ENCODE peak calls at places on chromosomes 1 and 21, in seven cellular contexts. One of them, this sample, is unnamed.

GRCh38 chr21:44291936-44292811 is 6.5 kb downstream of the AIRE start:
- DNase-seq in K562: peak
- DNase-seq in GM12878: no peak
- DNase-seq in HepG2: no peak
- DNase-seq in HCT116: no peak
- DNase-seq in SK-N-SH: peak
- DNase-seq in H1: no peak
- DNase-seq in this sample: no peak

GRCh38 chr1:224727851-224728250 is 111.7 kb downstream of the CNIH3 start:
- DNase-seq in K562: no peak
- DNase-seq in H1: no peak
- DNase-seq in SK-N-SH: no peak
- DNase-seq in GM12878: no peak
- DNase-seq in HepG2: no peak
- DNase-seq in HCT116: no peak
- DNase-seq in this sample: no peak

GRCh38 chr1:242454262-242455051 is 70.0 kb downstream of the PLD5 start:
- DNase-seq in H1: no peak
- DNase-seq in GM12878: no peak
- DNase-seq in HepG2: peak
- DNase-seq in SK-N-SH: peak
- DNase-seq in K562: peak
- DNase-seq in HCT116: peak
- DNase-seq in this sample: peak

GRCh38 chr1:157105988-157106812 is 6.6 kb upstream of the ETV3L start:
- DNase-seq in SK-N-SH: no peak
- DNase-seq in HepG2: no peak
- DNase-seq in GM12878: peak
- DNase-seq in K562: no peak
- DNase-seq in H1: no peak
- DNase-seq in HCT116: no peak
- DNase-seq in this sample: peak

GRCh38 chr1:8815582-8816285 is 1.7 kb downstream of the RERE start:
- DNase-seq in K562: no peak
- DNase-seq in SK-N-SH: no peak
- DNase-seq in HepG2: no peak
- DNase-seq in GM12878: no peak
- DNase-seq in HCT116: no peak
- DNase-seq in H1: no peak
- DNase-seq in this sample: no peak

GRCh38 chr1:23367451-23367790 is 2.2 kb downstream of the ZNF436 start:
- DNase-seq in GM12878: no peak
- DNase-seq in HepG2: peak
- DNase-seq in HCT116: no peak
- DNase-seq in K562: no peak
- DNase-seq in SK-N-SH: no peak
- DNase-seq in H1: no peak
- DNase-seq in this sample: no peak

GRCh38 chr1:105386489-105386888 is 1636.8 kb downstream of the AMY1C start:
- DNase-seq in H1: no peak
- DNase-seq in SK-N-SH: no peak
- DNase-seq in HepG2: no peak
- DNase-seq in HCT116: no peak
- DNase-seq in K562: no peak
- DNase-seq in GM12878: no peak
- DNase-seq in this sample: no peak

GRCh38 chr1:157301477-157302198 is 163.4 kb upstream of the ETV3 start:
- DNase-seq in SK-N-SH: no peak
- DNase-seq in H1: no peak
- DNase-seq in K562: no peak
- DNase-seq in GM12878: no peak
- DNase-seq in HCT116: no peak
- DNase-seq in HepG2: no peak
- DNase-seq in this sample: no peak

GRCh38 chr1:53125122-53125521 is 17.3 kb downstream of the SLC1A7 start:
- DNase-seq in H1: no peak
- DNase-seq in HCT116: no peak
- DNase-seq in HepG2: no peak
- DNase-seq in SK-N-SH: no peak
- DNase-seq in GM12878: no peak
- DNase-seq in K562: no peak
- DNase-seq in this sample: no peak

GRCh38 chr1:189405419-189405818 is 1072.2 kb downstream of the BRINP3 start:
- DNase-seq in H1: no peak
- DNase-seq in HCT116: no peak
- DNase-seq in K562: no peak
- DNase-seq in GM12878: no peak
- DNase-seq in HepG2: no peak
- DNase-seq in SK-N-SH: no peak
- DNase-seq in this sample: no peak

GRCh38 chr1:156664949-156665411 is 12.2 kb downstream of the NES start:
- DNase-seq in K562: peak
- DNase-seq in HepG2: peak
- DNase-seq in SK-N-SH: no peak
- DNase-seq in H1: no peak
- DNase-seq in GM12878: no peak
- DNase-seq in HCT116: no peak
- DNase-seq in this sample: no peak

GRCh38 chr1:5640845-5641244 is 351.4 kb downstream of the NPHP4 start:
- DNase-seq in K562: no peak
- DNase-seq in GM12878: no peak
- DNase-seq in H1: no peak
- DNase-seq in SK-N-SH: no peak
- DNase-seq in HepG2: no peak
- DNase-seq in HCT116: peak
- DNase-seq in this sample: no peak

GRCh38 chr1:156657161-156657970 is 15.4 kb downstream of the BCAN start:
- DNase-seq in K562: peak
- DNase-seq in HepG2: no peak
- DNase-seq in H1: no peak
- DNase-seq in SK-N-SH: peak
- DNase-seq in HCT116: no peak
- DNase-seq in GM12878: no peak
- DNase-seq in this sample: peak

GRCh38 chr1:25505706-25506385 is 37.6 kb upstream of the LDLRAP1 start:
- DNase-seq in SK-N-SH: no peak
- DNase-seq in GM12878: no peak
- DNase-seq in K562: no peak
- DNase-seq in HepG2: no peak
- DNase-seq in H1: no peak
- DNase-seq in HCT116: no peak
- DNase-seq in this sample: no peak

GRCh38 chr1:17973694-17974093 is 133.9 kb upstream of the IGSF21 start:
- DNase-seq in K562: no peak
- DNase-seq in HCT116: no peak
- DNase-seq in HepG2: no peak
- DNase-seq in SK-N-SH: no peak
- DNase-seq in H1: no peak
- DNase-seq in GM12878: no peak
- DNase-seq in this sample: no peak

GRCh38 chr1:160377585-160378206 is 10.8 kb downstream of the NHLH1 start:
- DNase-seq in HCT116: no peak
- DNase-seq in HepG2: no peak
- DNase-seq in K562: no peak
- DNase-seq in H1: no peak
- DNase-seq in SK-N-SH: no peak
- DNase-seq in GM12878: no peak
- DNase-seq in this sample: no peak

GRCh38 chr1:167774710-167775109 is 52.9 kb downstream of the MPZL1 start:
- DNase-seq in K562: no peak
- DNase-seq in HCT116: no peak
- DNase-seq in SK-N-SH: no peak
- DNase-seq in GM12878: no peak
- DNase-seq in HepG2: no peak
- DNase-seq in H1: no peak
- DNase-seq in this sample: no peak

GRCh38 chr1:24765308-24765988 is 20.2 kb downstream of the CLIC4 start:
- DNase-seq in SK-N-SH: peak
- DNase-seq in HepG2: no peak
- DNase-seq in K562: peak
- DNase-seq in GM12878: no peak
- DNase-seq in H1: no peak
- DNase-seq in HCT116: no peak
- DNase-seq in this sample: no peak

GRCh38 chr21:34670220-34670961 is 1.6 kb downstream of the CLIC6 start:
- DNase-seq in HepG2: no peak
- DNase-seq in SK-N-SH: peak
- DNase-seq in HCT116: no peak
- DNase-seq in H1: no peak
- DNase-seq in GM12878: no peak
- DNase-seq in K562: no peak
- DNase-seq in this sample: peak

GRCh38 chr1:1922782-1923680 is 4.0 kb upstream of the TMEM52 start:
- DNase-seq in K562: peak
- DNase-seq in H1: no peak
- DNase-seq in GM12878: no peak
- DNase-seq in SK-N-SH: no peak
- DNase-seq in HepG2: peak
- DNase-seq in HCT116: no peak
- DNase-seq in this sample: no peak

GRCh38 chr1:11610629-11611180 is 43.5 kb downstream of the FBXO2 start:
- DNase-seq in H1: no peak
- DNase-seq in SK-N-SH: no peak
- DNase-seq in HCT116: no peak
- DNase-seq in K562: no peak
- DNase-seq in HepG2: no peak
- DNase-seq in GM12878: no peak
- DNase-seq in this sample: no peak

GRCh38 chr1:115098979-115099692 is 9.8 kb upstream of the TSPAN2 start:
- DNase-seq in HepG2: no peak
- DNase-seq in GM12878: peak
- DNase-seq in K562: no peak
- DNase-seq in HCT116: no peak
- DNase-seq in H1: no peak
- DNase-seq in SK-N-SH: no peak
- DNase-seq in this sample: peak

GRCh38 chr1:6157528-6158174 is 22.5 kb downstream of the CHD5 start:
- DNase-seq in HCT116: peak
- DNase-seq in K562: peak
- DNase-seq in HepG2: peak
- DNase-seq in SK-N-SH: no peak
- DNase-seq in GM12878: no peak
- DNase-seq in H1: no peak
- DNase-seq in this sample: peak

GRCh38 chr1:19209439-19209989 is 552 bp downstream of the UBR4 start:
- DNase-seq in HCT116: no peak
- DNase-seq in GM12878: no peak
- DNase-seq in HepG2: peak
- DNase-seq in K562: peak
- DNase-seq in H1: peak
- DNase-seq in SK-N-SH: peak
- DNase-seq in this sample: peak

GRCh38 chr1:215526147-215526845 is 40.8 kb upstream of the KCTD3 start:
- DNase-seq in H1: no peak
- DNase-seq in K562: peak
- DNase-seq in GM12878: peak
- DNase-seq in SK-N-SH: peak
- DNase-seq in HepG2: peak
- DNase-seq in HCT116: peak
- DNase-seq in this sample: peak

GRCh38 chr21:21165063-21165645 is 166.9 kb downstream of the NCAM2 start:
- DNase-seq in GM12878: no peak
- DNase-seq in H1: no peak
- DNase-seq in HCT116: no peak
- DNase-seq in K562: no peak
- DNase-seq in SK-N-SH: peak
- DNase-seq in HepG2: no peak
- DNase-seq in this sample: no peak

GRCh38 chr1:211485480-211485857 is 6.5 kb downstream of the RD3 start:
- DNase-seq in K562: no peak
- DNase-seq in H1: no peak
- DNase-seq in HCT116: no peak
- DNase-seq in SK-N-SH: no peak
- DNase-seq in HepG2: no peak
- DNase-seq in GM12878: no peak
- DNase-seq in this sample: no peak

GRCh38 chr1:13783551-13783950 is 83.6 kb downstream of the PRDM2 start:
- DNase-seq in SK-N-SH: no peak
- DNase-seq in HCT116: no peak
- DNase-seq in H1: no peak
- DNase-seq in K562: no peak
- DNase-seq in GM12878: no peak
- DNase-seq in HepG2: no peak
- DNase-seq in this sample: no peak

GRCh38 chr1:236407059-236407458 is 13.0 kb downstream of the EDARADD start:
- DNase-seq in GM12878: no peak
- DNase-seq in SK-N-SH: no peak
- DNase-seq in K562: no peak
- DNase-seq in H1: no peak
- DNase-seq in HepG2: no peak
- DNase-seq in HCT116: no peak
- DNase-seq in this sample: no peak
- TF ChIP-seq JUND in GM12878: no peak
- TF ChIP-seq JUND in SK-N-SH: no peak
- TF ChIP-seq JUND in K562: no peak
- TF ChIP-seq JUND in H1: no peak
- TF ChIP-seq JUND in HepG2: no peak
- TF ChIP-seq JUND in HCT116: no peak
- TF ChIP-seq JUND in this sample: no peak

GRCh38 chr1:187689137-187689536 is 860.4 kb downstream of the PLA2G4A start:
- DNase-seq in HepG2: no peak
- DNase-seq in K562: no peak
- DNase-seq in SK-N-SH: no peak
- DNase-seq in H1: no peak
- DNase-seq in GM12878: no peak
- DNase-seq in HCT116: no peak
- DNase-seq in this sample: no peak
- TF ChIP-seq JUND in HepG2: no peak
- TF ChIP-seq JUND in K562: no peak
- TF ChIP-seq JUND in SK-N-SH: peak
- TF ChIP-seq JUND in H1: no peak
- TF ChIP-seq JUND in GM12878: no peak
- TF ChIP-seq JUND in HCT116: no peak
- TF ChIP-seq JUND in this sample: no peak

DNA sequence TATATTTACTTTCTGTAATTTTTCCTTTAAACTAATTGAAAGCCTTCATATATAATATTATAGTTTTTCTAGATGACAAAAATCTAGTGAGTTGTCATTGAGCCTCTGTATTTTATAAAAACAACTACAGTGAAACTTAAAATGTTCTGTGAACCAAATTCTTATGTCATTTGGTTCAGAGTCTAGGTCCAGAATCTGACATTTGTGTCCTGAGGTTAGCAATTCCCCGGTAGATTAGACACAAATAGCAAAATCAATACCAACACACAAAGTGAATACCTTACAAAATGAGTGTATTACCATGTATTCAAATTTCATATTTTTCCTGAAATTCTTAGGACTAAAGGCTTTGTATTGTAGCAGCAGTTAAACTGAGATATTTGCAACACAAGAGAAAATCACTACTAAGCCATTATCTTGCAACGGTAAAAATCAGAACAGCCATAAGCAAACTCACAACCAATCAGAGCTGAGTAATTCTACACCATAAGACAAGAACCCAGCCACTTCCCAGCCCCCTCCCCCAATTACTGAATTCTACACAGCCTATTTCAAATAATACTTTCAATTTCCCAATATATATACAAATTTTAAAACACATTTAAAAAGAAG is 573.5 kb downstream of the SMYD3 start:
- DNase-seq in HCT116: no peak
- DNase-seq in GM12878: no peak
- DNase-seq in HepG2: no peak
- DNase-seq in SK-N-SH: no peak
- DNase-seq in K562: no peak
- DNase-seq in H1: no peak
- DNase-seq in this sample: no peak
- TF ChIP-seq JUND in HCT116: no peak
- TF ChIP-seq JUND in GM12878: no peak
- TF ChIP-seq JUND in HepG2: no peak
- TF ChIP-seq JUND in SK-N-SH: no peak
- TF ChIP-seq JUND in K562: no peak
- TF ChIP-seq JUND in H1: no peak
- TF ChIP-seq JUND in this sample: no peak

GRCh38 chr1:207747627-207748492 is 4.0 kb upstream of the CD46 start:
- DNase-seq in H1: no peak
- DNase-seq in HCT116: no peak
- DNase-seq in HepG2: no peak
- DNase-seq in SK-N-SH: no peak
- DNase-seq in GM12878: no peak
- DNase-seq in K562: peak
- DNase-seq in this sample: peak
- TF ChIP-seq JUND in H1: no peak
- TF ChIP-seq JUND in HCT116: no peak
- TF ChIP-seq JUND in HepG2: no peak
- TF ChIP-seq JUND in SK-N-SH: no peak
- TF ChIP-seq JUND in GM12878: no peak
- TF ChIP-seq JUND in K562: peak
- TF ChIP-seq JUND in this sample: no peak

This sample was measured in T47D.